ENCODE peak calls at places on chromosomes 3 and 15, in five cellular contexts. One of them, this sample, is unnamed.

GRCh38 chr15:95996494-95996893 is 334.0 kb upstream of the NR2F2 start:
- DNase-seq in K562: no peak
- DNase-seq in dorsolateral prefrontal cortex: no peak
- DNase-seq in psoas muscle: no peak
- DNase-seq in upper lobe of right lung: no peak
- DNase-seq in this sample: no peak

GRCh38 chr3:111861396-111861795 is 2.3 kb downstream of the PHLDB2 start:
- DNase-seq in K562: no peak
- DNase-seq in dorsolateral prefrontal cortex: no peak
- DNase-seq in psoas muscle: no peak
- DNase-seq in upper lobe of right lung: no peak
- DNase-seq in this sample: no peak

GRCh38 chr3:54916722-54917121 is 11.1 kb downstream of the LRTM1 start:
- DNase-seq in K562: no peak
- DNase-seq in dorsolateral prefrontal cortex: no peak
- DNase-seq in psoas muscle: no peak
- DNase-seq in upper lobe of right lung: no peak
- DNase-seq in this sample: no peak

GRCh38 chr3:186825294-186825821 is 17.2 kb upstream of the ADIPOQ start:
- DNase-seq in K562: peak; percentile 54
- DNase-seq in dorsolateral prefrontal cortex: peak; percentile 70
- DNase-seq in psoas muscle: no peak
- DNase-seq in upper lobe of right lung: no peak
- DNase-seq in this sample: no peak

GRCh38 chr3:71478568-71478967 is 105.0 kb downstream of the FOXP1 start:
- DNase-seq in K562: no peak
- DNase-seq in dorsolateral prefrontal cortex: no peak
- DNase-seq in psoas muscle: no peak
- DNase-seq in upper lobe of right lung: no peak
- DNase-seq in this sample: no peak

GRCh38 chr3:38534180-38534579 is 38.0 kb downstream of the EXOG start:
- DNase-seq in K562: no peak
- DNase-seq in dorsolateral prefrontal cortex: no peak
- DNase-seq in psoas muscle: no peak
- DNase-seq in upper lobe of right lung: no peak
- DNase-seq in this sample: no peak

GRCh38 chr15:60358935-60359672 is 38.7 kb downstream of the ANXA2 start:
- DNase-seq in K562: no peak
- DNase-seq in dorsolateral prefrontal cortex: no peak
- DNase-seq in psoas muscle: no peak
- DNase-seq in upper lobe of right lung: no peak
- DNase-seq in this sample: no peak

GRCh38 chr3:172751188-172751571 is 654 bp downstream of the ECT2 start:
- DNase-seq in K562: peak; percentile 21
- DNase-seq in dorsolateral prefrontal cortex: no peak
- DNase-seq in psoas muscle: no peak
- DNase-seq in upper lobe of right lung: no peak
- DNase-seq in this sample: no peak

GRCh38 chr3:256501-256900 is 59.9 kb downstream of the CHL1 start:
- DNase-seq in K562: no peak
- DNase-seq in dorsolateral prefrontal cortex: no peak
- DNase-seq in psoas muscle: no peak
- DNase-seq in upper lobe of right lung: no peak
- DNase-seq in this sample: no peak

GRCh38 chr3:156211583-156211982 is 91.2 kb downstream of the KCNAB1 start:
- DNase-seq in K562: no peak
- DNase-seq in dorsolateral prefrontal cortex: no peak
- DNase-seq in psoas muscle: no peak
- DNase-seq in upper lobe of right lung: no peak
- DNase-seq in this sample: no peak

GRCh38 chr3:61908344-61908743 is 347.0 kb downstream of the PTPRG start:
- DNase-seq in K562: no peak
- DNase-seq in dorsolateral prefrontal cortex: no peak
- DNase-seq in psoas muscle: no peak
- DNase-seq in upper lobe of right lung: no peak
- DNase-seq in this sample: no peak

GRCh38 chr15:33298631-33299030 is 12.1 kb upstream of the RYR3 start:
- DNase-seq in K562: no peak
- DNase-seq in dorsolateral prefrontal cortex: no peak
- DNase-seq in psoas muscle: no peak
- DNase-seq in upper lobe of right lung: no peak
- DNase-seq in this sample: no peak

GRCh38 chr15:83380026-83380425 is 67.1 kb upstream of the SH3GL3 start:
- DNase-seq in K562: no peak
- DNase-seq in dorsolateral prefrontal cortex: no peak
- DNase-seq in psoas muscle: no peak
- DNase-seq in upper lobe of right lung: no peak
- DNase-seq in this sample: no peak

GRCh38 chr3:84825817-84826216 is 133.0 kb upstream of the CADM2 start:
- DNase-seq in K562: no peak
- DNase-seq in dorsolateral prefrontal cortex: no peak
- DNase-seq in psoas muscle: no peak
- DNase-seq in upper lobe of right lung: no peak
- DNase-seq in this sample: no peak

GRCh38 chr3:131725414-131725813 is 222.6 kb upstream of the MRPL3 start:
- DNase-seq in K562: no peak
- DNase-seq in dorsolateral prefrontal cortex: no peak
- DNase-seq in psoas muscle: no peak
- DNase-seq in upper lobe of right lung: no peak
- DNase-seq in this sample: no peak

GRCh38 chr3:71372911-71373637 is 210.5 kb downstream of the FOXP1 start:
- DNase-seq in K562: no peak
- DNase-seq in dorsolateral prefrontal cortex: no peak
- DNase-seq in psoas muscle: no peak
- DNase-seq in upper lobe of right lung: no peak
- DNase-seq in this sample: no peak

GRCh38 chr15:71730277-71731144 is 79.8 kb upstream of the NR2E3 start:
- DNase-seq in K562: peak; percentile 57
- DNase-seq in dorsolateral prefrontal cortex: no peak
- DNase-seq in psoas muscle: no peak
- DNase-seq in upper lobe of right lung: no peak
- DNase-seq in this sample: peak; percentile 63

GRCh38 chr3:19149388-19149787 is 1.1 kb downstream of the KCNH8 start:
- DNase-seq in K562: no peak
- DNase-seq in dorsolateral prefrontal cortex: no peak
- DNase-seq in psoas muscle: no peak
- DNase-seq in upper lobe of right lung: no peak
- DNase-seq in this sample: peak; percentile 42

GRCh38 chr3:21747376-21747775 is 3.6 kb downstream of the ZNF385D start:
- DNase-seq in K562: no peak
- DNase-seq in dorsolateral prefrontal cortex: no peak
- DNase-seq in psoas muscle: no peak
- DNase-seq in upper lobe of right lung: no peak
- DNase-seq in this sample: no peak

GRCh38 chr3:50224639-50225038 is 11.4 kb upstream of the GNAI2 start:
- DNase-seq in K562: no peak
- DNase-seq in dorsolateral prefrontal cortex: no peak
- DNase-seq in psoas muscle: no peak
- DNase-seq in upper lobe of right lung: no peak
- DNase-seq in this sample: no peak

GRCh38 chr3:197541756-197542539 is 13.8 kb downstream of the BDH1 start:
- DNase-seq in K562: peak; percentile 90
- DNase-seq in dorsolateral prefrontal cortex: peak; percentile 73
- DNase-seq in psoas muscle: peak; percentile 81
- DNase-seq in upper lobe of right lung: no peak
- DNase-seq in this sample: no peak

GRCh38 chr15:72590427-72590826 is 64.1 kb upstream of the GOLGA6B start:
- DNase-seq in K562: no peak
- DNase-seq in dorsolateral prefrontal cortex: no peak
- DNase-seq in psoas muscle: no peak
- DNase-seq in upper lobe of right lung: no peak
- DNase-seq in this sample: no peak

GRCh38 chr3:173913397-173913796 is 515.9 kb downstream of the NLGN1 start:
- DNase-seq in K562: no peak
- DNase-seq in dorsolateral prefrontal cortex: no peak
- DNase-seq in psoas muscle: no peak
- DNase-seq in upper lobe of right lung: no peak
- DNase-seq in this sample: no peak

GRCh38 chr3:100023150-100023549 is 91.2 kb downstream of the FILIP1L start:
- DNase-seq in K562: no peak
- DNase-seq in dorsolateral prefrontal cortex: no peak
- DNase-seq in psoas muscle: no peak
- DNase-seq in upper lobe of right lung: no peak
- DNase-seq in this sample: no peak

GRCh38 chr3:170991664-170992063 is 34.9 kb downstream of the SLC2A2 start:
- DNase-seq in K562: no peak
- DNase-seq in dorsolateral prefrontal cortex: no peak
- DNase-seq in psoas muscle: no peak
- DNase-seq in upper lobe of right lung: no peak
- DNase-seq in this sample: no peak

GRCh38 chr15:31280037-31280830 is 46.4 kb upstream of the KLF13 start:
- DNase-seq in K562: no peak
- DNase-seq in dorsolateral prefrontal cortex: peak; percentile 91
- DNase-seq in psoas muscle: peak; percentile 55
- DNase-seq in upper lobe of right lung: peak; percentile 52
- DNase-seq in this sample: peak; percentile 25

GRCh38 chr3:28716939-28717338 is 368.3 kb upstream of the AZI2 start:
- DNase-seq in K562: no peak
- DNase-seq in dorsolateral prefrontal cortex: no peak
- DNase-seq in psoas muscle: no peak
- DNase-seq in upper lobe of right lung: no peak
- DNase-seq in this sample: no peak

GRCh38 chr15:95416576-95416975 is 913.9 kb upstream of the NR2F2 start:
- DNase-seq in K562: no peak
- DNase-seq in dorsolateral prefrontal cortex: no peak
- DNase-seq in psoas muscle: no peak
- DNase-seq in upper lobe of right lung: no peak
- DNase-seq in this sample: no peak

GRCh38 chr3:156718622-156719300 is 44.4 kb downstream of the TIPARP start:
- DNase-seq in K562: no peak
- DNase-seq in dorsolateral prefrontal cortex: no peak
- DNase-seq in psoas muscle: no peak
- DNase-seq in upper lobe of right lung: no peak
- DNase-seq in this sample: no peak

GRCh38 chr3:177439729-177440269 is 242.5 kb upstream of the TBL1XR1 start:
- DNase-seq in K562: no peak
- DNase-seq in dorsolateral prefrontal cortex: no peak
- DNase-seq in psoas muscle: no peak
- DNase-seq in upper lobe of right lung: no peak
- DNase-seq in this sample: no peak

GRCh38 chr15:47717036-47717611 is at the start of gene SEMA6D:
- DNase-seq in K562: no peak
- DNase-seq in dorsolateral prefrontal cortex: peak; percentile 87
- DNase-seq in psoas muscle: peak; percentile 89
- DNase-seq in upper lobe of right lung: peak; percentile 78
- DNase-seq in this sample: peak; percentile 46

GRCh38 chr3:160126046-160126445 is 99.2 kb upstream of the C3orf80 start:
- DNase-seq in K562: no peak
- DNase-seq in dorsolateral prefrontal cortex: no peak
- DNase-seq in psoas muscle: no peak
- DNase-seq in upper lobe of right lung: no peak
- DNase-seq in this sample: no peak

GRCh38 chr3:160128086-160128485 is 97.1 kb upstream of the C3orf80 start:
- DNase-seq in K562: no peak
- DNase-seq in dorsolateral prefrontal cortex: no peak
- DNase-seq in psoas muscle: no peak
- DNase-seq in upper lobe of right lung: no peak
- DNase-seq in this sample: no peak

GRCh38 chr3:160126761-160127160 is 98.5 kb upstream of the C3orf80 start:
- DNase-seq in K562: no peak
- DNase-seq in dorsolateral prefrontal cortex: no peak
- DNase-seq in psoas muscle: no peak
- DNase-seq in upper lobe of right lung: no peak
- DNase-seq in this sample: no peak

GRCh38 chr3:160125188-160125587 is 100.0 kb upstream of the C3orf80 start:
- DNase-seq in K562: no peak
- DNase-seq in dorsolateral prefrontal cortex: no peak
- DNase-seq in psoas muscle: no peak
- DNase-seq in upper lobe of right lung: no peak
- DNase-seq in this sample: no peak

GRCh38 chr3:160127308-160127707 is 97.9 kb upstream of the C3orf80 start:
- DNase-seq in K562: no peak
- DNase-seq in dorsolateral prefrontal cortex: no peak
- DNase-seq in psoas muscle: no peak
- DNase-seq in upper lobe of right lung: no peak
- DNase-seq in this sample: no peak
- H3K27me3 ChIP-seq in K562: no peaks in the 10 kb centered on the region
- H3K27me3 ChIP-seq in dorsolateral prefrontal cortex: no peaks in the 10 kb centered on the region
- H3K27me3 ChIP-seq in psoas muscle: peaks cover 3% of the 10 kb centered on the region
- H3K27me3 ChIP-seq in upper lobe of right lung: no peaks in the 10 kb centered on the region
- H3K27me3 ChIP-seq in this sample: no peaks in the 10 kb centered on the region

GRCh38 chr3:46200211-46200610 is 7.9 kb downstream of the CCR1 start:
- DNase-seq in K562: no peak
- DNase-seq in dorsolateral prefrontal cortex: no peak
- DNase-seq in psoas muscle: no peak
- DNase-seq in upper lobe of right lung: no peak
- DNase-seq in this sample: no peak
- H3K27me3 ChIP-seq in K562: peaks cover 11% of the 10 kb centered on the region
- H3K27me3 ChIP-seq in dorsolateral prefrontal cortex: no peaks in the 10 kb centered on the region
- H3K27me3 ChIP-seq in psoas muscle: no peaks in the 10 kb centered on the region
- H3K27me3 ChIP-seq in upper lobe of right lung: no peaks in the 10 kb centered on the region
- H3K27me3 ChIP-seq in this sample: no peaks in the 10 kb centered on the region

GRCh38 chr15:76340802-76341365 is 4.3 kb downstream of the ISL2 start:
- DNase-seq in K562: no peak
- DNase-seq in dorsolateral prefrontal cortex: no peak
- DNase-seq in psoas muscle: peak; percentile 66
- DNase-seq in upper lobe of right lung: no peak
- DNase-seq in this sample: no peak

GRCh38 chr15:76342382-76343201 is 6.0 kb downstream of the ISL2 start:
- DNase-seq in K562: no peak
- DNase-seq in dorsolateral prefrontal cortex: no peak
- DNase-seq in psoas muscle: no peak
- DNase-seq in upper lobe of right lung: no peak
- DNase-seq in this sample: no peak

GRCh38 chr15:76342046-76342381 is 5.4 kb downstream of the ISL2 start:
- DNase-seq in K562: no peak
- DNase-seq in dorsolateral prefrontal cortex: no peak
- DNase-seq in psoas muscle: no peak
- DNase-seq in upper lobe of right lung: no peak
- DNase-seq in this sample: no peak

GRCh38 chr15:76340198-76340801 is 3.7 kb downstream of the ISL2 start:
- DNase-seq in K562: no peak
- DNase-seq in dorsolateral prefrontal cortex: no peak
- DNase-seq in psoas muscle: peak; percentile 69
- DNase-seq in upper lobe of right lung: no peak
- DNase-seq in this sample: no peak

GRCh38 chr15:76341366-76342045 is 4.9 kb downstream of the ISL2 start:
- DNase-seq in K562: no peak
- DNase-seq in dorsolateral prefrontal cortex: no peak
- DNase-seq in psoas muscle: no peak
- DNase-seq in upper lobe of right lung: no peak
- DNase-seq in this sample: no peak
- H3K27me3 ChIP-seq in K562: no peaks in the 10 kb centered on the region
- H3K27me3 ChIP-seq in dorsolateral prefrontal cortex: peaks cover 95% of the 10 kb centered on the region
- H3K27me3 ChIP-seq in psoas muscle: no peaks in the 10 kb centered on the region
- H3K27me3 ChIP-seq in upper lobe of right lung: peaks cover 100% of the 10 kb centered on the region
- H3K27me3 ChIP-seq in this sample: no peaks in the 10 kb centered on the region

DNA sequence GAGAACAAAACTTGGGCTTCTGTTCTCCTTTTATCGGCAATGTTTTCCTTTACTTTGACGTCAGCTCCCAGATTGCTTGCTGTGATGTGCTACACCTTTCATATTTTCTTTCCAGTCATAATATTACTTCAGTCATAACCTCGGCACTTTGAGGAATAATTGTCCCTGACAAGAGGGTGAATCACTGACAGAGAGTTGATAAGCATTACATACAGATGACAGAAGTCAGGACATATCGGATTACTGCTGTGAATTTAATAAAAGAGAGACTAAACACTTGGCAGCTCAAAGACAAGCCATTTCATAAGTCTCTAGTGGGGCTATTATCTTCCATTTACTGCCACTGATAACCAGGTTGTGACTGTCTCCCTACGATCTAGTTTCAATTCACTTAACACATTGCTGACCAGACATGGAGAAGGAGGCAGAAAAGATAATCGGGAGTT is 362.1 kb upstream of the ARRDC4 start:
- DNase-seq in K562: no peak
- DNase-seq in dorsolateral prefrontal cortex: no peak
- DNase-seq in psoas muscle: no peak
- DNase-seq in upper lobe of right lung: no peak
- DNase-seq in this sample: no peak
- H3K27me3 ChIP-seq in K562: no peaks in the 10 kb centered on the region
- H3K27me3 ChIP-seq in dorsolateral prefrontal cortex: no peaks in the 10 kb centered on the region
- H3K27me3 ChIP-seq in psoas muscle: no peaks in the 10 kb centered on the region
- H3K27me3 ChIP-seq in upper lobe of right lung: no peaks in the 10 kb centered on the region
- H3K27me3 ChIP-seq in this sample: no peaks in the 10 kb centered on the region